ENCODE peak calls at places on chromosome 1, in seven cellular contexts. G is endodermal cell; I is substantia nigra; W is HCEC 1CT; N is stimulated activated CD8-positive, alpha-beta memory T cell treated with anti-CD3 and anti-CD28 coated beads, Interleukin-7, amount 100 ng/mL, for 1 hour; D is breast epithelium; R is AG08395. A is an unnamed sample.

GRCh38 chr1:109213345-109213823 is 334 bp upstream of the SARS1 start:
- DNase-seq in G (peak; percentile 96), R (no peak), W (no peak), I (no peak), D (no peak), N (no peak), A (no peak)

GRCh38 chr1:29208462-29208861 is 22.3 kb downstream of the MECR start:
- DNase-seq in W (no peak), R (no peak), N (no peak), I (no peak), G (no peak), D (no peak), A (no peak)

GRCh38 chr1:27538793-27539192 is 48.8 kb upstream of the WASF2 start:
- DNase-seq in W (peak; percentile 87), N (no peak), D (no peak), I (no peak), G (no peak), R (peak; percentile 79), A (peak; percentile 84)

GRCh38 chr1:161033751-161034150 is 5.0 kb downstream of the TSTD1 start:
- DNase-seq in I (no peak), G (no peak), D (no peak), R (no peak), W (no peak), N (no peak), A (no peak)

GRCh38 chr1:234989019-234989418 is 139.6 kb downstream of the TOMM20 start:
- DNase-seq in I (no peak), R (no peak), W (peak; percentile 54), G (no peak), N (no peak), D (no peak), A (no peak)

GRCh38 chr1:54579337-54579781 is 31.3 kb downstream of the ACOT11 start:
- DNase-seq in R (no peak), G (peak; percentile 64), W (no peak), N (no peak), I (no peak), D (peak; percentile 59), A (no peak)

GRCh38 chr1:229034246-229034645 is 236.7 kb upstream of the RAB4A start:
- DNase-seq in D (no peak), I (no peak), W (no peak), R (no peak), G (no peak), N (no peak), A (no peak)

GRCh38 chr1:56073614-56074356 is 505.6 kb downstream of the PLPP3 start:
- DNase-seq in R (peak; percentile 85), N (no peak), D (peak; percentile 67), G (no peak), W (peak; percentile 54), I (no peak), A (peak; percentile 92)

GRCh38 chr1:78035121-78035520 is 10.6 kb upstream of the GIPC2 start:
- DNase-seq in R (no peak), I (no peak), N (no peak), G (no peak), W (no peak), D (no peak), A (no peak)

GRCh38 chr1:21921100-21921875 is 15.8 kb downstream of the HSPG2 start:
- DNase-seq in G (peak; percentile 51), W (no peak), N (no peak), R (no peak), D (no peak), I (no peak), A (no peak)

GRCh38 chr1:61427516-61427915 is 297.4 kb downstream of the TM2D1 start:
- DNase-seq in W (no peak), G (no peak), I (no peak), N (no peak), D (no peak), R (no peak), A (no peak)

GRCh38 chr1:162541619-162542141 is 19.8 kb upstream of the UAP1 start:
- DNase-seq in I (no peak), G (no peak), R (peak; percentile 87), N (no peak), D (no peak), W (peak; percentile 98), A (peak; percentile 97)

GRCh38 chr1:145785481-145785880 is 38.4 kb downstream of the RNF115 start:
- DNase-seq in D (no peak), N (no peak), R (no peak), I (no peak), W (no peak), G (no peak), A (no peak)